ENCODE peak calls at places on chromosomes 12 and 14, in seven cellular contexts. M is right cardiac atrium, J is heart left ventricle, U is HFF-Myc, Y is endodermal cell, G is fibroblast of mammary gland, Z is GM23338. D is an unnamed sample.

GRCh38 chr12:795305-795704 is 42.9 kb downstream of the WNK1 start:
- DNase-seq in J (no peak), M (no peak), Y (no peak), U (no peak), G (no peak), Z (no peak), D (no peak)

GRCh38 chr14:78606111-78606510 is 435.9 kb downstream of the NRXN3 start:
- DNase-seq in U (peak), G (peak), Z (no peak), J (no peak), Y (no peak), M (no peak), D (peak)

GRCh38 chr14:53695692-53696091 is 260.9 kb downstream of the BMP4 start:
- DNase-seq in Z (no peak), J (no peak), G (no peak), U (no peak), Y (no peak), M (no peak), D (no peak)

GRCh38 chr12:31583878-31584277 is 7.1 kb downstream of the DENND5B start:
- DNase-seq in M (no peak), Y (no peak), G (no peak), U (no peak), J (no peak), Z (no peak), D (no peak)

GRCh38 chr14:86640288-86640687 is 1110.3 kb downstream of the FLRT2 start:
- DNase-seq in Y (no peak), U (no peak), J (no peak), Z (peak), G (no peak), M (no peak), D (no peak)

GRCh38 chr12:89454080-89454848 is 70.3 kb downstream of the GALNT4 start:
- DNase-seq in Z (no peak), J (no peak), M (no peak), G (peak), Y (peak), U (no peak), D (no peak)

GRCh38 chr12:120916561-120916960 is 12.4 kb upstream of the SPPL3 start:
- DNase-seq in U (no peak), J (no peak), Y (peak), Z (no peak), M (no peak), G (no peak), D (no peak)

GRCh38 chr12:100364334-100364733 is 7.5 kb downstream of the SLC17A8 start:
- DNase-seq in J (no peak), M (no peak), Y (peak), G (no peak), Z (no peak), U (no peak), D (no peak)

GRCh38 chr14:94612174-94612573 is at the start of gene SERPINA3:
- DNase-seq in Z (no peak), M (no peak), U (no peak), G (peak), Y (no peak), J (no peak), D (no peak)

GRCh38 chr14:94611179-94611578 is 1.0 kb upstream of the SERPINA3 start:
- DNase-seq in U (no peak), G (no peak), M (no peak), Z (no peak), Y (no peak), J (no peak), D (no peak)

GRCh38 chr14:94613720-94614644 is 1.8 kb downstream of the SERPINA3 start:
- DNase-seq in J (no peak), U (no peak), G (no peak), M (no peak), Z (no peak), Y (no peak), D (no peak)

GRCh38 chr14:94614802-94615201 is 2.6 kb downstream of the SERPINA3 start:
- DNase-seq in Z (no peak), G (no peak), Y (no peak), J (no peak), U (no peak), M (no peak), D (no peak)

DNA sequence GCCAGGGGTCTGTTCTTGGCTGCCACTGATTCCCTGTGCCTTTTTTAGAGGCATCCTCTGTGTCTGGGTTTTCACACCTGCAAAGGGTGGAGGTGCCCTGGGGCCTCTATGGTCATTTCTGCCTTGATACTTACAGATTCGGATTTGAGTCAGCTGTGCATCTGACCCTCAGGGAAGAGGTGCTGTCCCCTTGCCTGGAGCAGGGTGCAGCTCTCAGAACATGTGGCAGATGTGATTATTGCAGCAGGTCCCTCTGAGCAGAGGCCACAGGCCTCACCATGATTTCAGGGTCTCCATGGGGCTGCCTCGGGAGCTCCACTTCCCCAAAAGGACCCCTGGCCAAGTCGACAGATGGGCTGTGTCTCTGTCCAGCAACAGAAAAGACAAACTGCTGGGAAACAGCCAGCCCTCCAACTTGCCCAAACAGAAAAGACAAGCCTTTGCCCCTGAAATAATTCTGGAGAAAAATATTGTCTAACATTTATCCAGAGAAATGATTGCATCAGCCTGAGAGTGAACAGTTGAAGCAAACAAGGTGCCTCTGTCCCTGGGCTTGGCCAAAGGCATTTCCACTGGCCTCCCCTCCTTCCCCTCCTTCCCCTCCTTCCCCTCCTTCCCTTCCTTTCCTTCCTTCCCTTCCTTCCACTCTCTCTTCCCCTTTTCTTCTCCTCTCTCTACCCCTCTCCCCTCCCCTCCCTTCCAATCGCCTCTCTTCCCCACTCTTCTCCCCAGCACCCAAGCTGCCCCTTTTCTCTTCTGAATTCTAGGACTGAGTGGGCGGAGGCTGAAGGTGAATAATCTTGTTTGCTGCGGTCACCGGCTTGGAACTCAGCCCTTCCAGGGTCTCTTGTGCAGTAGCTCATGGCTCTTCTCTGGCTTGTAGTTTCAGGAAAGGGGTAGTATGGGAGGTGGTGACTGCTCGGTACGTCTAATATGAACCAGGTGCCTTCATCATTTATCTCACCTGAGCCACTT is 676 bp downstream of the SERPINA3 start:
- DNase-seq in M (peak), Z (no peak), U (no peak), J (no peak), Y (no peak), G (no peak), D (no peak)
- H3K4me3 ChIP-seq in M (peak), Z (no peak), U (no peak), J (no peak), Y (no peak), G (no peak), D (no peak)

GRCh38 chr12:7605900-7606465 is 59.7 kb downstream of the APOBEC1 start:
- DNase-seq in M (no peak), Y (no peak), G (no peak), U (no peak), J (no peak), Z (no peak), D (no peak)
- H3K4me3 ChIP-seq in M (no peak), Y (no peak), G (no peak), U (no peak), J (no peak), Z (no peak), D (no peak)

DNA sequence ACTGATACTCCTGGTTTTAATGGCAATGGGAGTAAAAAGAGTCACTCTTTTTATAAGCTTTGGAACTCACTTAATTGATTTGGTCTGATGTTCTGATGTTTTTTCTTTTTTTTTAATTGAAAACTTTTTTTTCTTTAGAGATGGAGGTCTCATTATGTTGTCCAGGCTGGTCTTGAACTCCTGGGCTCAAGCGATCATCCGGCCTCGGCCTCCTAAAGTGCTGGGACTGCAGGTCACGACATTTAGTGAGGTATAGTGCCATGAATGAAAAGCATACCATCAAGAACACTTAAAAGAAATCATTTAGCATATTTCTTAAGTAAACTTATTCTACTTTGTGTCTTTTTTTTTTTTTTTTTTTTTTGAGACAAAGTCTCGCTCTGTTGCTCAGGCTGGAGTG is 12.7 kb upstream of the EID3 start:
- DNase-seq in G (no peak), U (no peak), M (no peak), Z (no peak), Y (no peak), J (no peak), D (no peak)
- H3K4me3 ChIP-seq in G (no peak), U (no peak), M (no peak), Z (no peak), Y (no peak), J (no peak), D (no peak)

GRCh38 chr14:106802413-106803364 is 1276.3 kb downstream of the TMEM121 start:
- DNase-seq in M (peak), G (no peak), J (no peak), U (no peak), Y (peak), Z (no peak), D (no peak)
- H3K4me3 ChIP-seq in M (no peak), G (no peak), J (no peak), U (no peak), Y (no peak), Z (no peak), D (no peak)

DNA sequence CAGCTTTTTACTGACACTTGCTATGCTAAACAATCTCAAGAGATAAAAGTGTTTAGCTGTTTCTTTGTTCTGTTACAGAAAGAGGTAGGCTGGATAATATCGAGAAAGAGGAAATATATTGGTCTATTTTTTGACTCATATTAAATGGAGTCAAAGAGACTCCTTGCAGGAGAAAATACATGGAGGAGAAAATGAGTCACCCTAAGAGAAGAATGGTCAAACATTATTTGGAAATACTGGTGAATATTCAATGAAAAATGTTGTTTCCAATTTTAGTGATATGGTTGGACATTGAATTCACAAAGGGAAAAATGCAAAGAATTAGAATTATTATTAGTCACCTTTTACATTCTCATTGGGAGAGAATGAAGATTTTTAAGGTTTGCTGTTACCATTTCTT is 3.2 kb downstream of the KCNJ8 start:
- DNase-seq in U (no peak), Y (no peak), J (no peak), M (no peak), G (peak), Z (no peak), D (no peak)
- H3K4me3 ChIP-seq in U (no peak), Y (no peak), J (peak), M (no peak), G (no peak), Z (no peak), D (no peak)

GRCh38 chr14:64906022-64906421 is 8.2 kb upstream of the CHURC1 start:
- DNase-seq in M (no peak), G (no peak), Z (no peak), J (no peak), Y (no peak), U (no peak), D (no peak)
- H3K4me3 ChIP-seq in M (no peak), G (no peak), Z (no peak), J (no peak), Y (no peak), U (no peak), D (no peak)

GRCh38 chr12:105813201-105813600 is 325.6 kb downstream of the NUAK1 start:
- DNase-seq in Z (no peak), Y (no peak), J (no peak), U (no peak), G (no peak), M (no peak), D (no peak)
- H3K4me3 ChIP-seq in Z (no peak), Y (no peak), J (no peak), U (no peak), G (no peak), M (no peak), D (no peak)

GRCh38 chr12:78185651-78186050 is 355.0 kb downstream of the NAV3 start:
- DNase-seq in Z (no peak), U (no peak), G (no peak), M (no peak), J (no peak), Y (no peak), D (no peak)
- H3K4me3 ChIP-seq in Z (no peak), U (no peak), G (no peak), M (no peak), J (no peak), Y (no peak), D (no peak)

GRCh38 chr14:24678801-24679247 is 44.8 kb upstream of the GZMB start:
- DNase-seq in M (peak), Y (peak), Z (peak), U (peak), J (peak), G (peak), D (peak)
- H3K4me3 ChIP-seq in M (peak), Y (no peak), Z (no peak), U (no peak), J (peak), G (peak), D (peak)

GRCh38 chr14:21026251-21026987 is 1.6 kb upstream of the NDRG2 start:
- DNase-seq in J (no peak), Y (peak), M (peak), G (no peak), U (no peak), Z (peak), D (no peak)

GRCh38 chr14:21026988-21027315 is 2.1 kb upstream of the NDRG2 start:
- DNase-seq in Y (peak), J (peak), Z (peak), U (no peak), M (no peak), G (no peak), D (no peak)

GRCh38 chr14:21024668-21025373 is at the start of gene NDRG2:
- DNase-seq in J (peak), U (no peak), M (peak), Y (peak), Z (peak), G (no peak), D (no peak)

GRCh38 chr14:21023817-21024667 is 819 bp downstream of the NDRG2 start:
- DNase-seq in Y (peak), M (peak), G (no peak), Z (peak), U (no peak), J (no peak), D (no peak)

DNA sequence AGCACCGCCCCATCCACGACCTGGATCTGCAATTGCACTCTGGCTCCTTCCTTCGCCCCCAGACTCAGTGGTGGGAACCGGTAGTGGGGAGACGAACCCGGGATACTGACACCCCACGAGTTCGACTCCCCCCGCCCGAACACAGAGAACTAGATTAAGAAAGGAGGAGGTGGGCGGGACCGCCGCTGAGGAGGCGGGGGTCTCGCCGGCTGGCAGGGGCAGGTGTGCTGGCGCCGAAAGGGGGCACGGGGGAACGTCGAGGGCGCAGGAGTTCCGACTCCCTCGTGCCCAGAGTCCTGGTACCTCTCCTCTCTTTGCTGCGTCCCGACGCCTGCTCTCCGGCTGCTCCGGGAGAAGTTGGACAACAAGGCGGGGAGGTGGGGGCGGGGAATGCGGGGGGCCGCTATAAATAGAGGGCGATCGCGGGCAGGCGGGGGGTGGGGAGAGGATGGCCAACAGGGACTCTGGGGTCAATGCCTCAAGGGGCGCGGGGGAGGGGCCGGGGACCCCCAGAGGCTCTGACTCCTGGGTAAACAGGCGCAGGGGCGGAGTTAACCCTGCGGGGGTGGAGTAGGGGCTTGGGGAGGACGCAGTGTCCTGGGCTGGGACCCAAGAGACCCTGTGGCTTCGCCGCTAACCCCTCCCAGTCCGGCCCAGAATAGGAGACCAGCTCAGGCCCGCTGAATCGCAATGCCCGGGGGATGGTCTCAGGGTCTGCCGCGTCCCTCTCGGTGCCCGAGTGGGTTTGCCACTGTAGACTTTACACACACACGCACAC is 702 bp upstream of the NDRG2 start:
- DNase-seq in Z (peak), G (no peak), J (peak), Y (peak), M (peak), U (no peak), D (no peak)
- H3K4me3 ChIP-seq in Z (peak), G (peak), J (peak), Y (peak), M (peak), U (peak), D (peak)

D was measured in astrocyte of the cerebellum.